ENCODE peak calls at places on chromosomes 1 and 21, in seven cellular contexts. W is stimulated activated CD4-positive, alpha-beta T cell treated with anti-CD3 and anti-CD28 coated beads, Interleukin-15, amount 100 ng/mL, for 1 hour; N is GM23248; O is neural crest cell; F is bronchial epithelial cell; T is ELF-1; D is activated T-helper 1 cell treated with anti-CD3 and anti-CD28 coated beads, Interleukin-12 subunit alpha, Interleukin-12 subunit beta, Interleukin-2, Interleukin-4 antibody, amounts not matched to agents 30 ng/mL and 10 ng/mL and 1 ng/mL, durations not matched to agents 14 hours and 24 hours and 36 hours. R is an unnamed sample.

GRCh38 chr1:116346943-116347673 is 25.9 kb upstream of the ATP1A1 start:
- DNase-seq in W (no peak), N (no peak), D (no peak), O (no peak), T (no peak), F (no peak), R (no peak)

GRCh38 chr1:214568328-214568727 is 16.9 kb upstream of the PTPN14 start:
- DNase-seq in D (no peak), F (no peak), T (no peak), O (no peak), W (no peak), N (peak; percentile 54), R (peak; percentile 75)

GRCh38 chr1:4046836-4047461 is 146.9 kb upstream of the C1orf174 start:
- DNase-seq in D (no peak), N (no peak), W (no peak), T (no peak), O (no peak), F (no peak), R (no peak)

GRCh38 chr1:105102385-105102784 is 1352.7 kb downstream of the AMY1C start:
- DNase-seq in O (no peak), D (no peak), T (peak; percentile 1), W (no peak), F (no peak), N (no peak), R (no peak)

GRCh38 chr1:117598489-117598888 is 7.4 kb upstream of the TENT5C start:
- DNase-seq in F (no peak), O (no peak), D (no peak), W (no peak), N (no peak), T (no peak), R (no peak)

GRCh38 chr1:116255933-116256649 is 117.0 kb upstream of the ATP1A1 start:
- DNase-seq in N (no peak), O (no peak), T (no peak), F (no peak), D (no peak), W (no peak), R (peak; percentile 5)

GRCh38 chr21:35925497-35925896 is 134.8 kb downstream of the SETD4 start:
- DNase-seq in F (peak; percentile 49), D (no peak), N (peak; percentile 43), W (no peak), T (peak; percentile 39), O (no peak), R (peak; percentile 90)

GRCh38 chr1:11178021-11179015 is 10.8 kb upstream of the ANGPTL7 start:
- DNase-seq in F (no peak), N (peak; percentile 75), W (no peak), D (no peak), O (no peak), T (peak; percentile 33), R (peak; percentile 83)

GRCh38 chr1:162690672-162691434 is 58.6 kb downstream of the DDR2 start:
- DNase-seq in W (no peak), T (peak; percentile 92), F (peak; percentile 96), O (peak; percentile 9), N (peak; percentile 98), D (no peak), R (peak; percentile 100)

GRCh38 chr1:65360654-65361053 is 51.3 kb downstream of the DNAJC6 start:
- DNase-seq in N (no peak), F (no peak), T (no peak), D (no peak), O (no peak), W (no peak), R (no peak)

GRCh38 chr1:62962794-62963776 is 179.2 kb downstream of the ATG4C start:
- DNase-seq in O (peak; percentile 64), N (peak; percentile 44), F (peak; percentile 7), T (peak; percentile 90), W (no peak), D (no peak), R (peak; percentile 22)

GRCh38 chr1:166627583-166627982 is 211.7 kb upstream of the POGK start:
- DNase-seq in W (no peak), O (no peak), F (peak; percentile 50), D (no peak), N (no peak), T (no peak), R (no peak)

GRCh38 chr1:89198500-89199072 is at the start of gene GBP4:
- DNase-seq in F (peak; percentile 37), D (peak; percentile 43), O (no peak), N (peak; percentile 28), W (peak; percentile 13), T (peak; percentile 4), R (peak; percentile 80)

GRCh38 chr1:153238536-153238935 is 21.0 kb upstream of the LORICRIN start:
- DNase-seq in F (no peak), O (no peak), W (no peak), D (no peak), T (peak; percentile 12), N (no peak), R (no peak)

GRCh38 chr1:59596956-59597355 is 217.8 kb upstream of the HOOK1 start:
- DNase-seq in D (no peak), O (no peak), T (no peak), F (peak; percentile 86), W (no peak), N (no peak), R (peak; percentile 7)

GRCh38 chr1:58780586-58781452 is 3.0 kb downstream of the JUN start:
- DNase-seq in N (peak; percentile 38), W (no peak), F (peak; percentile 66), D (no peak), O (no peak), T (peak; percentile 6), R (peak; percentile 62)

GRCh38 chr1:243251544-243251943 is 3.5 kb downstream of the CEP170 start:
- DNase-seq in N (peak; percentile 35), O (no peak), F (no peak), T (no peak), D (no peak), W (no peak), R (no peak)

R was measured in M059J.